ENCODE peak calls at places on chromosomes 3 and 15, in eight cellular contexts. One of them, this sample, is unnamed.

GRCh38 chr3:194265996-194266657 is 85.0 kb downstream of the CPN2 start:
- DNase-seq in glutamatergic neuron: no peak
- DNase-seq in SW 1271: peak; percentile 23
- DNase-seq in activated gamma-delta T cell treated with Interleukin-2 at 50 U/mL for 16 hours: no peak
- DNase-seq in stimulated activated CD4-positive, alpha-beta T cell treated with anti-CD3 and anti-CD28 coated beads, Interleukin-4, amount 100 ng/mL, for 48 hours: no peak
- DNase-seq in Daoy: no peak
- DNase-seq in germinal center: no peak
- DNase-seq in stimulated activated CD8-positive, alpha-beta memory T cell treated with anti-CD3 and anti-CD28 coated beads, Interleukin-12 subunit alpha, Interleukin-12 subunit beta, amount 100 ng/mL, for 1 hour: no peak
- DNase-seq in this sample: peak; percentile 22

GRCh38 chr3:123586131-123586530 is 1.3 kb upstream of the HACD2 start:
- DNase-seq in stimulated activated CD4-positive, alpha-beta T cell treated with anti-CD3 and anti-CD28 coated beads, Interleukin-4, amount 100 ng/mL, for 48 hours: peak; percentile 25
- DNase-seq in glutamatergic neuron: peak; percentile 53
- DNase-seq in germinal center: peak; percentile 13
- DNase-seq in stimulated activated CD8-positive, alpha-beta memory T cell treated with anti-CD3 and anti-CD28 coated beads, Interleukin-12 subunit alpha, Interleukin-12 subunit beta, amount 100 ng/mL, for 1 hour: no peak
- DNase-seq in SW 1271: peak; percentile 79
- DNase-seq in Daoy: peak; percentile 83
- DNase-seq in activated gamma-delta T cell treated with Interleukin-2 at 50 U/mL for 16 hours: no peak
- DNase-seq in this sample: no peak

GRCh38 chr3:27990837-27991236 is 250.6 kb upstream of the CMC1 start:
- DNase-seq in Daoy: no peak
- DNase-seq in SW 1271: no peak
- DNase-seq in activated gamma-delta T cell treated with Interleukin-2 at 50 U/mL for 16 hours: no peak
- DNase-seq in germinal center: no peak
- DNase-seq in stimulated activated CD8-positive, alpha-beta memory T cell treated with anti-CD3 and anti-CD28 coated beads, Interleukin-12 subunit alpha, Interleukin-12 subunit beta, amount 100 ng/mL, for 1 hour: no peak
- DNase-seq in stimulated activated CD4-positive, alpha-beta T cell treated with anti-CD3 and anti-CD28 coated beads, Interleukin-4, amount 100 ng/mL, for 48 hours: no peak
- DNase-seq in glutamatergic neuron: no peak
- DNase-seq in this sample: no peak

GRCh38 chr3:43998841-43999805 is 242.6 kb upstream of the TOPAZ1 start:
- DNase-seq in SW 1271: peak; percentile 60
- DNase-seq in germinal center: peak; percentile 86
- DNase-seq in stimulated activated CD4-positive, alpha-beta T cell treated with anti-CD3 and anti-CD28 coated beads, Interleukin-4, amount 100 ng/mL, for 48 hours: no peak
- DNase-seq in Daoy: peak; percentile 88
- DNase-seq in stimulated activated CD8-positive, alpha-beta memory T cell treated with anti-CD3 and anti-CD28 coated beads, Interleukin-12 subunit alpha, Interleukin-12 subunit beta, amount 100 ng/mL, for 1 hour: no peak
- DNase-seq in glutamatergic neuron: peak; percentile 81
- DNase-seq in activated gamma-delta T cell treated with Interleukin-2 at 50 U/mL for 16 hours: no peak
- DNase-seq in this sample: no peak

GRCh38 chr15:47711654-47712053 is 5.7 kb upstream of the SEMA6D start:
- DNase-seq in stimulated activated CD4-positive, alpha-beta T cell treated with anti-CD3 and anti-CD28 coated beads, Interleukin-4, amount 100 ng/mL, for 48 hours: no peak
- DNase-seq in SW 1271: peak; percentile 1
- DNase-seq in stimulated activated CD8-positive, alpha-beta memory T cell treated with anti-CD3 and anti-CD28 coated beads, Interleukin-12 subunit alpha, Interleukin-12 subunit beta, amount 100 ng/mL, for 1 hour: no peak
- DNase-seq in glutamatergic neuron: no peak
- DNase-seq in activated gamma-delta T cell treated with Interleukin-2 at 50 U/mL for 16 hours: no peak
- DNase-seq in Daoy: peak; percentile 9
- DNase-seq in germinal center: no peak
- DNase-seq in this sample: no peak

GRCh38 chr3:79809106-79809505 is 41.3 kb upstream of the ROBO1 start:
- DNase-seq in stimulated activated CD4-positive, alpha-beta T cell treated with anti-CD3 and anti-CD28 coated beads, Interleukin-4, amount 100 ng/mL, for 48 hours: no peak
- DNase-seq in stimulated activated CD8-positive, alpha-beta memory T cell treated with anti-CD3 and anti-CD28 coated beads, Interleukin-12 subunit alpha, Interleukin-12 subunit beta, amount 100 ng/mL, for 1 hour: no peak
- DNase-seq in activated gamma-delta T cell treated with Interleukin-2 at 50 U/mL for 16 hours: no peak
- DNase-seq in SW 1271: no peak
- DNase-seq in glutamatergic neuron: no peak
- DNase-seq in germinal center: no peak
- DNase-seq in Daoy: no peak
- DNase-seq in this sample: no peak

GRCh38 chr3:46715507-46716175 is 2.0 kb downstream of the PRSS50 start:
- DNase-seq in glutamatergic neuron: no peak
- DNase-seq in activated gamma-delta T cell treated with Interleukin-2 at 50 U/mL for 16 hours: no peak
- DNase-seq in SW 1271: no peak
- DNase-seq in stimulated activated CD8-positive, alpha-beta memory T cell treated with anti-CD3 and anti-CD28 coated beads, Interleukin-12 subunit alpha, Interleukin-12 subunit beta, amount 100 ng/mL, for 1 hour: no peak
- DNase-seq in Daoy: no peak
- DNase-seq in stimulated activated CD4-positive, alpha-beta T cell treated with anti-CD3 and anti-CD28 coated beads, Interleukin-4, amount 100 ng/mL, for 48 hours: no peak
- DNase-seq in germinal center: no peak
- DNase-seq in this sample: no peak

GRCh38 chr15:61527836-61528589 is 298.9 kb upstream of the RORA start:
- DNase-seq in stimulated activated CD4-positive, alpha-beta T cell treated with anti-CD3 and anti-CD28 coated beads, Interleukin-4, amount 100 ng/mL, for 48 hours: no peak
- DNase-seq in SW 1271: no peak
- DNase-seq in stimulated activated CD8-positive, alpha-beta memory T cell treated with anti-CD3 and anti-CD28 coated beads, Interleukin-12 subunit alpha, Interleukin-12 subunit beta, amount 100 ng/mL, for 1 hour: no peak
- DNase-seq in activated gamma-delta T cell treated with Interleukin-2 at 50 U/mL for 16 hours: no peak
- DNase-seq in germinal center: peak; percentile 25
- DNase-seq in glutamatergic neuron: peak; percentile 38
- DNase-seq in Daoy: no peak
- DNase-seq in this sample: no peak

GRCh38 chr3:62876064-62876463 is 848 bp upstream of the CADPS start:
- DNase-seq in glutamatergic neuron: peak; percentile 48
- DNase-seq in stimulated activated CD4-positive, alpha-beta T cell treated with anti-CD3 and anti-CD28 coated beads, Interleukin-4, amount 100 ng/mL, for 48 hours: no peak
- DNase-seq in activated gamma-delta T cell treated with Interleukin-2 at 50 U/mL for 16 hours: no peak
- DNase-seq in stimulated activated CD8-positive, alpha-beta memory T cell treated with anti-CD3 and anti-CD28 coated beads, Interleukin-12 subunit alpha, Interleukin-12 subunit beta, amount 100 ng/mL, for 1 hour: no peak
- DNase-seq in Daoy: peak; percentile 63
- DNase-seq in SW 1271: no peak
- DNase-seq in germinal center: peak; percentile 49
- DNase-seq in this sample: no peak

GRCh38 chr15:85329561-85330421 is 50.6 kb upstream of the AKAP13 start:
- DNase-seq in germinal center: peak; percentile 76
- DNase-seq in stimulated activated CD8-positive, alpha-beta memory T cell treated with anti-CD3 and anti-CD28 coated beads, Interleukin-12 subunit alpha, Interleukin-12 subunit beta, amount 100 ng/mL, for 1 hour: no peak
- DNase-seq in SW 1271: no peak
- DNase-seq in glutamatergic neuron: no peak
- DNase-seq in Daoy: peak; percentile 44
- DNase-seq in activated gamma-delta T cell treated with Interleukin-2 at 50 U/mL for 16 hours: no peak
- DNase-seq in stimulated activated CD4-positive, alpha-beta T cell treated with anti-CD3 and anti-CD28 coated beads, Interleukin-4, amount 100 ng/mL, for 48 hours: no peak
- DNase-seq in this sample: no peak

GRCh38 chr3:76585794-76586392 is 454.0 kb upstream of the ROBO2 start:
- DNase-seq in stimulated activated CD8-positive, alpha-beta memory T cell treated with anti-CD3 and anti-CD28 coated beads, Interleukin-12 subunit alpha, Interleukin-12 subunit beta, amount 100 ng/mL, for 1 hour: no peak
- DNase-seq in SW 1271: no peak
- DNase-seq in stimulated activated CD4-positive, alpha-beta T cell treated with anti-CD3 and anti-CD28 coated beads, Interleukin-4, amount 100 ng/mL, for 48 hours: no peak
- DNase-seq in Daoy: no peak
- DNase-seq in glutamatergic neuron: no peak
- DNase-seq in germinal center: no peak
- DNase-seq in activated gamma-delta T cell treated with Interleukin-2 at 50 U/mL for 16 hours: no peak
- DNase-seq in this sample: no peak

GRCh38 chr15:89122532-89123525 is 34.6 kb downstream of the ABHD2 start:
- DNase-seq in glutamatergic neuron: no peak
- DNase-seq in stimulated activated CD8-positive, alpha-beta memory T cell treated with anti-CD3 and anti-CD28 coated beads, Interleukin-12 subunit alpha, Interleukin-12 subunit beta, amount 100 ng/mL, for 1 hour: no peak
- DNase-seq in SW 1271: no peak
- DNase-seq in stimulated activated CD4-positive, alpha-beta T cell treated with anti-CD3 and anti-CD28 coated beads, Interleukin-4, amount 100 ng/mL, for 48 hours: no peak
- DNase-seq in activated gamma-delta T cell treated with Interleukin-2 at 50 U/mL for 16 hours: no peak
- DNase-seq in Daoy: peak; percentile 50
- DNase-seq in germinal center: no peak
- DNase-seq in this sample: no peak

GRCh38 chr15:95495033-95495541 is 835.4 kb upstream of the NR2F2 start:
- DNase-seq in germinal center: no peak
- DNase-seq in SW 1271: no peak
- DNase-seq in stimulated activated CD8-positive, alpha-beta memory T cell treated with anti-CD3 and anti-CD28 coated beads, Interleukin-12 subunit alpha, Interleukin-12 subunit beta, amount 100 ng/mL, for 1 hour: no peak
- DNase-seq in activated gamma-delta T cell treated with Interleukin-2 at 50 U/mL for 16 hours: no peak
- DNase-seq in glutamatergic neuron: no peak
- DNase-seq in stimulated activated CD4-positive, alpha-beta T cell treated with anti-CD3 and anti-CD28 coated beads, Interleukin-4, amount 100 ng/mL, for 48 hours: no peak
- DNase-seq in Daoy: peak; percentile 27
- DNase-seq in this sample: no peak

This sample was measured in natural killer cell treated with Interleukin-12 subunit alpha and Interleukin-12 subunit beta and Interleukin-15 and Interleukin-18, amount 100 ng/mL, for 72 hours.